ENCODE peak calls at places on chromosomes 1 and 21, in seven cellular contexts. X, Y, C, R, M, U and S are unnamed samples.

GRCh38 chr1:48947761-48948537 is 171.3 kb upstream of the BEND5 start:
- DNase-seq in X (no peak), Y (no peak), C (no peak), R (no peak), M (no peak), U (no peak), S (no peak)

GRCh38 chr21:16455526-16455925 is 725.7 kb downstream of the USP25 start:
- DNase-seq in X (no peak), Y (no peak), C (no peak), R (no peak), M (no peak), U (no peak), S (no peak)

GRCh38 chr1:176195547-176195946 is 11.5 kb downstream of the COP1 start:
- DNase-seq in X (no peak), Y (no peak), C (no peak), R (no peak), M (no peak), U (no peak), S (no peak)

GRCh38 chr21:26546698-26547097 is 26.4 kb downstream of the CYYR1 start:
- DNase-seq in X (peak; percentile 22), Y (peak; percentile 20), C (no peak), R (no peak), M (no peak), U (no peak), S (no peak)

GRCh38 chr1:7375781-7376660 is 395.1 kb upstream of the VAMP3 start:
- DNase-seq in X (no peak), Y (no peak), C (no peak), R (no peak), M (no peak), U (no peak), S (no peak)

GRCh38 chr1:44283524-44284173 is 70.4 kb downstream of the DMAP1 start:
- DNase-seq in X (no peak), Y (no peak), C (no peak), R (no peak), M (no peak), U (no peak), S (no peak)

GRCh38 chr1:232291681-232292080 is 338.3 kb downstream of the SIPA1L2 start:
- DNase-seq in X (no peak), Y (no peak), C (no peak), R (no peak), M (no peak), U (no peak), S (no peak)

GRCh38 chr1:125118147-125118993 is 3933.6 kb downstream of the SRGAP2C start:
- DNase-seq in X (no peak), Y (no peak), C (no peak), R (no peak), M (no peak), U (no peak), S (no peak)

GRCh38 chr1:37150986-37151385 is 116.7 kb upstream of the GRIK3 start:
- DNase-seq in X (no peak), Y (no peak), C (no peak), R (no peak), M (no peak), U (no peak), S (no peak)

GRCh38 chr1:223553957-223554356 is 111.5 kb downstream of the CAPN8 start:
- DNase-seq in X (no peak), Y (no peak), C (no peak), R (no peak), M (no peak), U (no peak), S (no peak)

GRCh38 chr21:36917487-36918158 is 48.8 kb downstream of the HLCS start:
- DNase-seq in X (no peak), Y (no peak), C (no peak), R (no peak), M (no peak), U (peak; percentile 53), S (no peak)

GRCh38 chr1:20185834-20186782 is at the start of the genes PLA2G2C and UBXN10:
- DNase-seq in X (peak; percentile 59), Y (peak; percentile 76), C (peak; percentile 67), R (no peak), M (no peak), U (no peak), S (no peak)

GRCh38 chr1:41626616-41627375 is 142.3 kb upstream of the EDN2 start:
- DNase-seq in X (no peak), Y (no peak), C (no peak), R (no peak), M (no peak), U (no peak), S (no peak)

GRCh38 chr21:15139881-15140280 is 75.1 kb upstream of the NRIP1 start:
- DNase-seq in X (no peak), Y (no peak), C (no peak), R (no peak), M (no peak), U (no peak), S (no peak)
- H3K27ac ChIP-seq in X (no peak overlapping the region), Y (no peak overlapping the region), C (no peak overlapping the region), R (no peak overlapping the region), M (no peak overlapping the region), U (no peak overlapping the region), S (no peak overlapping the region)

GRCh38 chr1:9794081-9794480 is 29.7 kb downstream of the CLSTN1 start:
- DNase-seq in X (no peak), Y (no peak), C (no peak), R (no peak), M (no peak), U (no peak), S (no peak)

GRCh38 chr1:9797049-9797448 is 26.7 kb downstream of the CLSTN1 start:
- DNase-seq in X (no peak), Y (no peak), C (no peak), R (no peak), M (no peak), U (no peak), S (no peak)

GRCh38 chr1:9793291-9793690 is 30.5 kb downstream of the CLSTN1 start:
- DNase-seq in X (no peak), Y (no peak), C (no peak), R (no peak), M (no peak), U (no peak), S (no peak)

GRCh38 chr1:9801909-9802308 is 21.9 kb downstream of the CLSTN1 start:
- DNase-seq in X (no peak), Y (no peak), C (no peak), R (no peak), M (no peak), U (no peak), S (no peak)

DNA sequence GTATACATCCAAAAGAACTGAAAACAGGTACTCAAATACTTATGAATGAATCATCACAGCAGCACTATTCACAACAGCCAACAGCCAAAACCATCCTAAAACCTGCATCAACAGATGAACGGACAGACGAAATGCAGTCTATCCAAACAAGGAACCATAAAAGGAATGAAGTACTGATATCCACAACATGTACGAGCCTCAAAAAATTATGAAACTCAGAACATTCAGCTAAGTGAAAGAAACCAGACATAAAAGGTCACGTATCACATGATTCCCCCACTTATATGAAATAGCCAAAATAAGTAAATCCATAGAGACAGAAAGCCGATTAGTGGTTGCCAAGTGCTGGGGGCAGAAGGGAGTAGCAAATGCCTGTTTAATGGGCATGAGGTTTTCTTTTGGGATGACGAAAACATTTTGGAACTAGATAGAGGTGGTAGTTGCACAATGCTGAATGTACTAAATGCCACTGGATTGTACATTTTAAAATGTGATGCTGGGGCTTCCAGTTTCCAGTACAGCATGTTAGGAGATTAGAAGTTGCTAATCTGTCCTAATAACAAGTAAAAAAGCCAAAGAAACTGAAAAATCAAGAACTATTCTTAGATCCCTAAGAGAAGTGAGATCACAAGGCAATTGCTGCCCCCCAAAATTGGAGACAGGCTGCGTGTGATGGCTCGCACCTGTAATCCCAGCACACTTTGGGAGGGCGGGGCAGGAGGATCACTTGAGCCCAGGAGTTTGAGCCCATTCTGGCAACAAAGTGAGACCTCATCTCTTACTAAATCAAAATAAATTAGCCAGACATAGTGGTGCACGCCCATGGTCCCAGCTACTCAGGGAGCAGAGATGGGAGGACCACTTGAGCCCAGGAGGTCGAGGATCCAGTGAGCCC is 25.3 kb downstream of the CLSTN1 start:
- DNase-seq in X (no peak), Y (no peak), C (no peak), R (no peak), M (no peak), U (no peak), S (no peak)
- H3K27ac ChIP-seq in X (peak overlapping the region; percentile 6), Y (no peak overlapping the region), C (peak overlapping the region; percentile 58), R (no peak overlapping the region), M (no peak overlapping the region), U (no peak overlapping the region), S (no peak overlapping the region)

DNA sequence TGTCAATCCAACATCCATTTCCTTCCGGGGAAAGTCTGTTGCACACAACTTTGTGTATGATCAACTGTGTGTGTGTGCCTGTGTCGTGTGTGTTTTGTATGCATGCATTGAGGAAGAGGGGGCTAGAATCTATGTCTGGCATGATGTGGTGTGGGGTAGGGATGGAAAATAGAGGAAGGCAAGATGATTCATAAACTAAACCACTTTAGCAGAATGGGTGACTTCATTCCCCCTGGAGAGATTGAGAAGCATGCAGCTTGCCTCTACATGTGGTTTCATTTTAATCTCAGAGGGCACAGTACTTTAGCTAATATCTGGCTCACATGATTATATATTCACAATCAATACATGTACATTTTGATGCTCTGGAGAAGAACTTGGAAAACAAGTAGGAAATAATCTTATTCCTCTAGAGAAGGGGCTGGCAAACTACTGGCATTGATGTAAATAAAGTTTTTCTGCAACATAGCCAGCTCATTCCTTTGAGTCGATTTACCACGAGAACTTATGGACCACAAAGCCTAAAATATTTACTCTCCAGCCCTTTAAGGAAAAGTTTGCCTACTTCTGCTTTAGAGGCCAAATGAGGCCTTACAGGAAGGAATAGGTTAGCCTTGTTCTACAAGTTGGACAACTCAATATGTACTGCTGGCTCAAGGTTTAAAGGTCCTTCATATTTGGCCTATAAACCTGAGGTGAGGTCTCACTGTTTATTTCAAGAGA is 144.7 kb upstream of the DNAH14 start:
- DNase-seq in X (no peak), Y (no peak), C (no peak), R (no peak), M (no peak), U (peak; percentile 22), S (no peak)
- H3K27ac ChIP-seq in X (no peak overlapping the region), Y (no peak overlapping the region), C (no peak overlapping the region), R (no peak overlapping the region), M (no peak overlapping the region), U (no peak overlapping the region), S (peak overlapping the region; percentile 48)

GRCh38 chr1:215878128-215878527 is 311.0 kb downstream of the KCTD3 start:
- DNase-seq in X (no peak), Y (no peak), C (no peak), R (no peak), M (no peak), U (no peak), S (no peak)
- H3K27ac ChIP-seq in X (no peak overlapping the region), Y (no peak overlapping the region), C (no peak overlapping the region), R (no peak overlapping the region), M (no peak overlapping the region), U (no peak overlapping the region), S (no peak overlapping the region)

GRCh38 chr21:41712730-41713129 is 54.1 kb downstream of the RIPK4 start:
- DNase-seq in X (no peak), Y (no peak), C (no peak), R (no peak), M (no peak), U (no peak), S (no peak)

GRCh38 chr21:41709965-41710822 is 56.7 kb downstream of the RIPK4 start:
- DNase-seq in X (no peak), Y (no peak), C (no peak), R (no peak), M (no peak), U (no peak), S (no peak)

GRCh38 chr21:41710823-41711160 is 56.1 kb downstream of the RIPK4 start:
- DNase-seq in X (no peak), Y (no peak), C (no peak), R (no peak), M (no peak), U (no peak), S (no peak)

GRCh38 chr21:41712201-41712600 is 54.7 kb downstream of the RIPK4 start:
- DNase-seq in X (no peak), Y (no peak), C (no peak), R (no peak), M (no peak), U (no peak), S (no peak)

GRCh38 chr21:41711416-41712023 is 55.3 kb downstream of the RIPK4 start:
- DNase-seq in X (no peak), Y (no peak), C (no peak), R (no peak), M (no peak), U (no peak), S (no peak)
- H3K27ac ChIP-seq in X (no peak overlapping the region), Y (no peak overlapping the region), C (peak overlapping the region; percentile 40), R (no peak overlapping the region), M (no peak overlapping the region), U (no peak overlapping the region), S (no peak overlapping the region)